ENCODE peak calls at places on chromosomes 6 and 20, in six cellular contexts. L is AG04450, O is GM23248, J is fibroblast of lung, B is Karpas-422, E is ascending aorta. F is an unnamed sample.

GRCh38 chr6:44001318-44001868 is 125.9 kb downstream of the MRPL14 start:
- DNase-seq in L (no peak), O (peak), J (no peak), B (peak), E (no peak), F (no peak)

GRCh38 chr20:54306985-54307710 is 99.3 kb downstream of the PFDN4 start:
- DNase-seq in L (no peak), O (no peak), J (no peak), B (no peak), E (no peak), F (no peak)

GRCh38 chr20:42634096-42634495 is 555.6 kb downstream of the PTPRT start:
- DNase-seq in L (no peak), O (no peak), J (no peak), B (no peak), E (no peak), F (no peak)

GRCh38 chr6:31401403-31401802 is 2.0 kb upstream of the MICA start:
- DNase-seq in L (peak), O (peak), J (peak), B (no peak), E (no peak), F (peak)

GRCh38 chr20:39016076-39016475 is 53.9 kb downstream of the DHX35 start:
- DNase-seq in L (no peak), O (no peak), J (no peak), B (no peak), E (no peak), F (no peak)

GRCh38 chr20:63884506-63885263 is 10.2 kb upstream of the DNAJC5 start:
- DNase-seq in L (no peak), O (no peak), J (no peak), B (no peak), E (no peak), F (no peak)

GRCh38 chr6:47631248-47632196 is 66.9 kb upstream of the ADGRF4 start:
- DNase-seq in L (no peak), O (peak), J (peak), B (peak), E (no peak), F (peak)

GRCh38 chr20:4083103-4083864 is 67.9 kb upstream of the RNF24 start:
- DNase-seq in L (no peak), O (no peak), J (no peak), B (no peak), E (no peak), F (no peak)

GRCh38 chr6:49849121-49849907 is 17.0 kb downstream of the CRISP1 start:
- DNase-seq in L (peak), O (peak), J (peak), B (peak), E (no peak), F (peak)

DNA sequence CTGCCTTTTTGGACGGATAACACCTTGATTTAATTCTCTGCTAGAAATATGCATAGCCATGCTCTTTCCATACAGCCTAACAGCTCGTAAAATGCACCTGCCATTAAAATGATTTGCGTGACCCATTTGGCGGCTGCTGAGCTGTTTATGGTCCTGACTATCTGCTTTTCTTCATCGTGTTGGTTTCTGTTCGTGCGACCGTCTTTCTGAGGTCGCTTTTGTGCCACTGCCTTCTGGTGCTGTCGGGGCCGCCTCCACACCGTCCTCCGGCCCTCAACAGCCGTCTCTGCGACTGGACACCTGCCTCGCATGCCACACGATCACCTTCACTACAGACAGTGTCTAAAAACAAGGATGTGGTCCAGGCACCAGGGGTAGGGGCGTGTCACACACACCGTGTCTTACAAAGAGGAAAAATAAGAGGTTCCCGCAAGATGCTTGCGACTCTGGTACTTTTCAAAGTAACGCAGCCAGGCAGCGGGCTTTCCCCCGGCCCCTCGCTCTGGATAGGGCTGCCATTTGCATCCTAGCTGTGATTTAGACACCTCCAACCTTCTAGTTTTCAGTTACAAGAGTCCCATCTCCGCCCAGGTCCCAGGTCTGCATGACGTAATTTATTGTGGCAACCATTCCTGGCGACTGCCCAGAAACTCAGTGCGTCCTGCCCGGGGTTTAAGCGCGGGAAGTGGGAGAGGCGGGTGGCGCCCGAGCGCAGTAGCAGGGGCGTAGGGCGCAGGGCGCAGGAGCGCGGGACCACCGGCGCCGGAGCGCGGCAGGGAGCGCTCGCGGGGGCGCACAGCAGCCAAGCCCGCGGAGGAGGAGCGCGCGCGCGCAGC is at the start of gene STMND1:
- DNase-seq in L (no peak), O (peak), J (peak), B (no peak), E (no peak), F (no peak)
- H3K4me3 ChIP-seq in L (peak), O (peak), J (peak), B (no peak), E (peak), F (peak)

GRCh38 chr6:35218021-35218420 is 4.3 kb downstream of the SCUBE3 start:
- DNase-seq in L (no peak), O (peak), J (peak), B (no peak), E (no peak), F (no peak)

GRCh38 chr6:35215665-35216411 is 2.1 kb downstream of the SCUBE3 start:
- DNase-seq in L (no peak), O (peak), J (no peak), B (no peak), E (no peak), F (no peak)

GRCh38 chr6:35218456-35218855 is 4.7 kb downstream of the SCUBE3 start:
- DNase-seq in L (no peak), O (no peak), J (no peak), B (no peak), E (no peak), F (no peak)

GRCh38 chr6:35216412-35216732 is 2.6 kb downstream of the SCUBE3 start:
- DNase-seq in L (no peak), O (no peak), J (no peak), B (no peak), E (no peak), F (no peak)

GRCh38 chr6:35216832-35217811 is 3.4 kb downstream of the SCUBE3 start:
- DNase-seq in L (no peak), O (no peak), J (no peak), B (no peak), E (no peak), F (no peak)
- H3K4me3 ChIP-seq in L (no peak), O (peak), J (no peak), B (no peak), E (peak), F (no peak)

GRCh38 chr6:11710968-11711643 is 67.5 kb downstream of the ADTRP start:
- DNase-seq in L (no peak), O (no peak), J (peak), B (no peak), E (no peak), F (no peak)
- H3K4me3 ChIP-seq in L (peak), O (peak), J (no peak), B (no peak), E (peak), F (no peak)

GRCh38 chr20:1165521-1165920 is 19.3 kb downstream of the TMEM74B start:
- DNase-seq in L (no peak), O (no peak), J (no peak), B (no peak), E (no peak), F (no peak)

GRCh38 chr20:1164871-1165270 is 19.9 kb downstream of the TMEM74B start:
- DNase-seq in L (no peak), O (no peak), J (no peak), B (no peak), E (no peak), F (no peak)

GRCh38 chr20:1165941-1166340 is 18.8 kb downstream of the TMEM74B start:
- DNase-seq in L (no peak), O (no peak), J (no peak), B (no peak), E (no peak), F (no peak)

GRCh38 chr20:1163105-1163504 is 21.7 kb downstream of the TMEM74B start:
- DNase-seq in L (no peak), O (no peak), J (no peak), B (no peak), E (no peak), F (no peak)

DNA sequence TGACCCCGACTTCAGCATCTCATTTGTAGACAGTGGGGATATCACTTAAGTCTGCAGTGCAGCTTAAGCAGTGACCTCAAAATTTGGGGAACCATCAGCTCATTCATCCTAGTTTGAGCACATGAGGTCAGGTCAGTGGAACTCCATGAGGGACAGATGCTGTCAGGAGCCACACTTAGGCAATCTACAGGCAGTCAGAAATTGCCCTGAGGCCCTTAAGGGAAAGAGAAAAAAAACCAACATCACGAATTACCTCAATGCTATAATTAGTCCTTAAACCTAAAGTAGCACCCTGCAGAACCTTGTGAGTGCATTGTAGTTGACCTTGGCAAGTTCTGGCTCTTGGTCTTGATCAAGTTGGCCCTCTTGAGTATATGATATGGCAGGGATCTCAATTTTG is 21.1 kb downstream of the TMEM74B start:
- DNase-seq in L (no peak), O (no peak), J (no peak), B (no peak), E (no peak), F (no peak)
- H3K4me3 ChIP-seq in L (no peak), O (no peak), J (no peak), B (no peak), E (no peak), F (no peak)

DNA sequence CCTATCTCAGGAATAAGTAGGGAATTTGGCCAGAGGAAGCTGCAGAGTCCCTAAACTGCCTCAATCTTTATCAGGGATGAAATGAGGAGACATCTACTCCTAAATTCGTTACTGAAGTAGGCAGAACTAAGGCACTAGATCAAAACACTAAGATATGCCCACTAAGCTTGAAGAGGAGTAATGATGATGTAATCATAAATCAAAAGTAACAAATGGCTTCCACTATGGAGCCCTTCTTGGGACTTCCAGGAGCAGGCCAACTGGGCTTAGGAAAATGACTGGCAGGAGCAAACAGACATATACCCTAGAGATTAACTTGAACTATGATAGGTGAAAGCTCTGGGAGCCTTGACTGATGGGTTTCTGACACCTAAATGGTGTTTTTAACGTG is 15.4 kb downstream of the ZSCAN12 start:
- DNase-seq in L (no peak), O (no peak), J (no peak), B (peak), E (no peak), F (no peak)
- H3K4me3 ChIP-seq in L (no peak), O (no peak), J (no peak), B (no peak), E (no peak), F (no peak)

F was measured in BJ.